ENCODE peak calls at places on chromosomes 4 and X, in six cellular contexts. E, A, M, F, J and R are unnamed samples.

GRCh38 chr4:181350578-181351420 is 892.4 kb upstream of the TENM3 start:
- DNase-seq in E (peak; percentile 48), A (no peak), M (no peak), F (no peak), J (no peak), R (no peak)

GRCh38 chr4:122728781-122729330 is 3.6 kb upstream of the BBS12 start:
- DNase-seq in E (no peak), A (no peak), M (peak; percentile 58), F (no peak), J (no peak), R (no peak)

GRCh38 chr4:163556169-163556568 is 61.7 kb downstream of the TMA16 start:
- DNase-seq in E (no peak), A (no peak), M (peak; percentile 7), F (no peak), J (peak; percentile 33), R (no peak)

GRCh38 chr4:26321326-26322276 is 787 bp downstream of the RBPJ start:
- DNase-seq in E (no peak), A (no peak), M (peak; percentile 35), F (no peak), J (no peak), R (peak; percentile 73)

GRCh38 chrX:38986586-38986985 is 185.3 kb downstream of the MID1IP1 start:
- DNase-seq in E (no peak), A (no peak), M (peak; percentile 11), F (no peak), J (no peak), R (no peak)

GRCh38 chr4:139912423-139912822 is 241.6 kb downstream of the MAML3 start:
- DNase-seq in E (no peak), A (no peak), M (no peak), F (no peak), J (no peak), R (no peak)

GRCh38 chrX:123590842-123591491 is 141.9 kb downstream of the THOC2 start:
- DNase-seq in E (no peak), A (no peak), M (no peak), F (no peak), J (peak; percentile 45), R (no peak)

GRCh38 chrX:16186380-16187007 is 19.2 kb downstream of the MAGEB17 start:
- DNase-seq in E (no peak), A (no peak), M (no peak), F (no peak), J (no peak), R (no peak)

GRCh38 chrX:110741213-110741796 is 54.3 kb downstream of the CHRDL1 start:
- DNase-seq in E (no peak), A (no peak), M (no peak), F (no peak), J (peak; percentile 10), R (no peak)

DNA sequence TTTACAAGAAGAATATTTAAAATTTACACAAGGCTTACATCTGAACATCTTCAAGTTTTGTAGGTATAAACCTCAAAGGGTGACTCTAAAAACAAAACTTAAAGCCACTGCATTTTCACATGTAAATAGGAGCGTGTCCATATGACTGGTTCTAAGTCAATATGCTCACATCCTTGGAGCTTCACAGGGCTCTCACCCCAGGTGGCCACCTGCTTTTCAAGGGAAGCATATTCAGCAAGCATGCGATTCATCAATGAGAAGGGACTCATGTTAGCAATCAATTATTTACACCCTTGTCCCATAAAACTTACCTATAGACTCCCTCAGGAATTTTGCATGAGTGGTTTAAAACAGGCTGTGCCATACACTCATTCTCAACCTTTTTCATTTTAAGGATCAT is 17.8 kb upstream of the KLHL34 start:
- DNase-seq in E (no peak), A (no peak), M (no peak), F (no peak), J (no peak), R (no peak)
- H3K9me3 ChIP-seq in E (no peaks in the 10 kb centered on the region), A (no peaks in the 10 kb centered on the region), M (no peaks in the 10 kb centered on the region), F (no peaks in the 10 kb centered on the region), J (no peaks in the 10 kb centered on the region), R (no peaks in the 10 kb centered on the region)

DNA sequence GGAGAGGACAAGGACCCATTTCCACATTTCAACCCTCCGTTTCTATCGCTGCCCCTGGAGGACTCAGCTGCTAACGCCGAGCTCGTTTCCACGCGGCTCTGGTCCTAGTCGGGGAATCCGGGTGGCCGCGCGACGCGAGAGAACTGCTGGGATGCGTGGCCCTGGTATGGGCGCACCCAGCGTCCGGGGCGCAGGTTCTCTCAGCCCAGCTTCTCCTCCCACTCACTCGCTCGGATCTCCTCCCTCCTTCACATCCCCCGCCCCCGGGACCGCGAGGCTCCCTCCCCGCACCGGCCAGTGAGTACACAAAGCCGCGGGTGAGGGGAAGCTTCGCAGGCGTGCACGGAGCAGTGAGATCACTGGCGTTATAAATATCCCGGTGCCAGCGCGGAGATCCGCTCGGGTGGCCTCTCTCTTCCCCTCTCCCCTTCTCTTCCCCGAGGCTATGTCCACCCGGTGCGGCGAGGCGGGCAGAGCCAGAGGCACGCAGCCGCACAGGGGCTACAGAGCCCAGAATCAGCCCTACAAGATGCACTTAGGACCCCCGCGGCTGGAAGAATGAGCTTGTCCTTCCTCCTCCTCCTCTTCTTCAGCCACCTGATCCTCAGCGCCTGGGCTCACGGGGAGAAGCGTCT is at the start of gene FGF5:
- DNase-seq in E (peak; percentile 38), A (no peak), M (peak; percentile 63), F (peak; percentile 82), J (peak; percentile 76), R (no peak)
- H3K9me3 ChIP-seq in E (no peaks in the 10 kb centered on the region), A (no peaks in the 10 kb centered on the region), M (no peaks in the 10 kb centered on the region), F (peaks cover 2% of the 10 kb centered on the region), J (no peaks in the 10 kb centered on the region), R (no peaks in the 10 kb centered on the region)

DNA sequence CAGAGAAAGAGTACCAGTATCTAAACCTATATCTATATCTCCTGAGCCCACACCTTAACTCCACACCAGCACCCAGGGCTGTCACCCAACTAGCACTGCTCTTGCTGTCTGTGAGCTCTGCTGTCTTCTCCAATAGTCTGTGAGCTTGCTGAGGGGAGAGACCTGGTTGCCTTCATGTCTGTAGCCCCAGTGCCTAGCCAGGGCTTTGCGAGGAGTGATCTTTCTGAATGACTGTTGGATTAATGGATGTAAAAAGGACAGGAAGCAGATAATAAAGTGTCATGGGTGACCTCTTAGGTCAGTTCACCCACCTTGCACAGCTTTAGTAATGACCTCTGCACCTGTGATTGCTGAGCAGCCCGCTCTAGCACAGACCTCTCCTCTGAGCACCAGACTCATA is 30.5 kb downstream of the CNGA2 start:
- DNase-seq in E (no peak), A (no peak), M (no peak), F (no peak), J (no peak), R (no peak)
- H3K9me3 ChIP-seq in E (no peaks in the 10 kb centered on the region), A (no peaks in the 10 kb centered on the region), M (no peaks in the 10 kb centered on the region), F (no peaks in the 10 kb centered on the region), J (no peaks in the 10 kb centered on the region), R (no peaks in the 10 kb centered on the region)

GRCh38 chr4:236028-236427 is 69.2 kb downstream of the ZNF732 start:
- DNase-seq in E (no peak), A (no peak), M (no peak), F (no peak), J (no peak), R (no peak)
- H3K9me3 ChIP-seq in E (peaks cover 9% of the 10 kb centered on the region), A (no peaks in the 10 kb centered on the region), M (no peaks in the 10 kb centered on the region), F (peaks cover 1% of the 10 kb centered on the region), J (peaks cover 3% of the 10 kb centered on the region), R (peaks cover 24% of the 10 kb centered on the region)

GRCh38 chrX:97844943-97845342 is 961.2 kb downstream of the RPA4 start:
- DNase-seq in E (no peak), A (no peak), M (no peak), F (peak; percentile 34), J (no peak), R (no peak)

GRCh38 chrX:97842468-97843199 is 958.9 kb downstream of the RPA4 start:
- DNase-seq in E (no peak), A (no peak), M (no peak), F (peak; percentile 51), J (no peak), R (no peak)

GRCh38 chrX:97845451-97845850 is 961.7 kb downstream of the RPA4 start:
- DNase-seq in E (no peak), A (no peak), M (no peak), F (no peak), J (no peak), R (no peak)

GRCh38 chrX:97843200-97843811 is 959.6 kb downstream of the RPA4 start:
- DNase-seq in E (no peak), A (no peak), M (no peak), F (peak; percentile 57), J (no peak), R (no peak)

DNA sequence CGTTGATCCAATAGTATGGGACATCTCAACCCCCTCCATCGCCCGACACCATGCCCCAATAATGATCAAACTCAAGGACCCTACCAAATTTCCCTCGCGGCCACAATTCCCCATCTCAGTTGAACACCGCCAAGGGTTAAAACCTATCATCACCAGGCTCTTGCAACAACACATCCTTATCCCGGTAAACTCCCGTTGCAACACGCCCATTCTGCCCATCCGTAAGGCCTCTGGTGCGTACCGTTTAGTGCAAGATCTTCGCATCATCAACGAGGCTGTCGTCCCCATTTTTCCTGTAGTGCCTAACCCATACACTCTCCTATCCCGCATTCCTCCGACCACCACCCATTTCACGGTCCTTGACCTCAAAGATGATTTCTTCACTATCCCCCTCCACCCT is 960.5 kb downstream of the RPA4 start:
- DNase-seq in E (no peak), A (no peak), M (no peak), F (no peak), J (no peak), R (no peak)
- H3K9me3 ChIP-seq in E (peaks cover 2% of the 10 kb centered on the region), A (no peaks in the 10 kb centered on the region), M (no peaks in the 10 kb centered on the region), F (no peaks in the 10 kb centered on the region), J (no peaks in the 10 kb centered on the region), R (no peaks in the 10 kb centered on the region)

GRCh38 chr4:173516621-173517612 is 13.1 kb downstream of the HAND2 start:
- DNase-seq in E (no peak), A (no peak), M (peak; percentile 66), F (no peak), J (no peak), R (no peak)
- H3K9me3 ChIP-seq in E (no peaks in the 10 kb centered on the region), A (no peaks in the 10 kb centered on the region), M (no peaks in the 10 kb centered on the region), F (no peaks in the 10 kb centered on the region), J (no peaks in the 10 kb centered on the region), R (no peaks in the 10 kb centered on the region)

GRCh38 chr4:12122316-12122715 is 693.6 kb upstream of the HS3ST1 start:
- DNase-seq in E (no peak), A (no peak), M (no peak), F (no peak), J (no peak), R (no peak)
- H3K9me3 ChIP-seq in E (no peaks in the 10 kb centered on the region), A (no peaks in the 10 kb centered on the region), M (no peaks in the 10 kb centered on the region), F (no peaks in the 10 kb centered on the region), J (no peaks in the 10 kb centered on the region), R (no peaks in the 10 kb centered on the region)

GRCh38 chr4:211033-211511 is 86.8 kb downstream of the ZNF718 start:
- DNase-seq in E (no peak), A (no peak), M (no peak), F (no peak), J (no peak), R (no peak)
- H3K9me3 ChIP-seq in E (peaks cover 13% of the 10 kb centered on the region), A (no peaks in the 10 kb centered on the region), M (no peaks in the 10 kb centered on the region), F (peaks cover 1% of the 10 kb centered on the region), J (no peaks in the 10 kb centered on the region), R (peaks cover 5% of the 10 kb centered on the region)